ENCODE peak calls at places on chromosome 21, in ten cellular contexts. P is psoas muscle; F is AG08395; A is adipocyte; J is NCI-H187; V is stimulated activated CD4-positive, alpha-beta T cell treated with anti-CD3 and anti-CD28 coated beads, TNF-alpha, amount 100 ng/mL, for 4 hours; C is skeletal muscle cell; O is neuronal stem cell; N is sciatic nerve; B is transverse colon. T is an unnamed sample.
A peak's percentile ranks its signal among the peaks of the same experiment; 100 is the strongest.

GRCh38 chr21:25760061-25760460 is 25.3 kb downstream of the GABPA start:
- DNase-seq in A (no peak), V (no peak), C (no peak), B (no peak), O (no peak), F (no peak), J (no peak), P (no peak), N (no peak), T (no peak)

GRCh38 chr21:35529141-35529863 is 480.2 kb upstream of the RUNX1 start:
- DNase-seq in A (peak; percentile 51), J (no peak), B (no peak), F (no peak), C (no peak), P (no peak), N (no peak), O (no peak), V (no peak), T (peak; percentile 26)

GRCh38 chr21:33543505-33544129 is 779 bp downstream of the SON start:
- DNase-seq in B (peak; percentile 78), N (peak; percentile 89), C (peak; percentile 21), V (no peak), A (peak; percentile 84), F (peak; percentile 40), J (no peak), O (no peak), P (peak; percentile 87), T (peak; percentile 56)

GRCh38 chr21:31180256-31181088 is 142.2 kb upstream of the KRTAP19-8 start:
- DNase-seq in F (peak; percentile 67), P (no peak), V (no peak), O (no peak), J (no peak), N (no peak), B (no peak), C (no peak), A (peak; percentile 75), T (peak; percentile 74)

GRCh38 chr21:42559326-42559725 is 45.7 kb downstream of the SLC37A1 start:
- DNase-seq in O (no peak), A (no peak), C (no peak), V (no peak), N (peak; percentile 42), B (peak; percentile 1), J (no peak), F (no peak), P (no peak), T (no peak)

GRCh38 chr21:42171091-42172053 is 47.6 kb upstream of the ABCG1 start:
- DNase-seq in O (no peak), A (no peak), J (no peak), P (no peak), F (peak; percentile 2), V (no peak), C (no peak), N (no peak), B (peak; percentile 91), T (no peak)

GRCh38 chr21:32137266-32137665 is 141.6 kb downstream of the MIS18A start:
- DNase-seq in C (no peak), F (no peak), V (no peak), O (no peak), J (no peak), B (no peak), A (no peak), N (no peak), P (no peak), T (no peak)

GRCh38 chr21:34511787-34512451 is at the start of gene KCNE1:
- DNase-seq in P (no peak), A (peak; percentile 65), V (no peak), N (no peak), F (peak; percentile 11), O (no peak), B (no peak), C (peak; percentile 25), J (no peak), T (no peak)

T was measured in NAMALWA.